ENCODE peak calls at places on chromosome 14, in seven cellular contexts. W is choroid plexus epithelial cell; M is A549; F is lung; O is body of pancreas; Y is CD8-positive, alpha-beta T cell; T is AG10803. I is an unnamed sample.
A peak's percentile ranks its signal among the peaks of the same experiment; 100 is the strongest.

GRCh38 chr14:98070521-98070920 is 1201.5 kb downstream of the BCL11B start:
- DNase-seq in W (no peak), T (no peak), Y (no peak), O (no peak), F (no peak), M (no peak), I (no peak)

GRCh38 chr14:94372021-94372605 is 16.3 kb downstream of the SERPINA1 start:
- DNase-seq in W (no peak), F (no peak), O (no peak), M (no peak), T (no peak), Y (no peak), I (no peak)

GRCh38 chr14:32702571-32702970 is 236.1 kb upstream of the NPAS3 start:
- DNase-seq in F (no peak), M (no peak), Y (no peak), O (peak; percentile 10), T (peak; percentile 40), W (no peak), I (peak; percentile 48)

GRCh38 chr14:104885031-104885972 is 20.2 kb downstream of the CEP170B start:
- DNase-seq in T (no peak), Y (peak; percentile 20), M (no peak), O (no peak), F (no peak), W (no peak), I (no peak)

GRCh38 chr14:68476212-68476964 is 316.5 kb downstream of the ZFP36L1 start:
- DNase-seq in M (no peak), W (peak; percentile 98), T (peak; percentile 99), Y (no peak), O (peak; percentile 85), F (no peak), I (no peak)

GRCh38 chr14:105152794-105153241 is 15.8 kb downstream of the JAG2 start:
- DNase-seq in O (no peak), W (no peak), F (no peak), T (no peak), M (no peak), Y (peak; percentile 10), I (no peak)

GRCh38 chr14:105529506-105530445 is 3.4 kb downstream of the TMEM121 start:
- DNase-seq in W (no peak), T (no peak), Y (peak; percentile 41), F (no peak), M (no peak), O (no peak), I (no peak)

GRCh38 chr14:21913759-21914158 is 240.1 kb upstream of the OR4E1 start:
- DNase-seq in W (peak; percentile 77), Y (peak; percentile 81), T (peak; percentile 28), F (peak; percentile 43), O (peak; percentile 70), M (peak; percentile 48), I (peak; percentile 82)

GRCh38 chr14:98692832-98693231 is 579.2 kb downstream of the BCL11B start:
- DNase-seq in W (no peak), T (no peak), Y (no peak), O (no peak), M (no peak), F (peak; percentile 4), I (no peak)

GRCh38 chr14:61584258-61584657 is 111.1 kb upstream of the HIF1A start:
- DNase-seq in W (peak; percentile 78), M (no peak), F (no peak), Y (no peak), O (no peak), T (peak; percentile 80), I (no peak)

GRCh38 chr14:38755036-38755435 is 348.0 kb downstream of the SEC23A start:
- DNase-seq in O (no peak), M (no peak), Y (no peak), W (no peak), T (peak; percentile 25), F (no peak), I (no peak)

GRCh38 chr14:87600236-87600635 is 392.7 kb downstream of the GALC start:
- DNase-seq in M (no peak), F (no peak), Y (no peak), O (no peak), T (no peak), W (no peak), I (no peak)

GRCh38 chr14:94771906-94772468 is 2.1 kb upstream of the GSC start:
- DNase-seq in F (no peak), T (no peak), W (no peak), O (no peak), M (no peak), Y (no peak), I (no peak)

GRCh38 chr14:105026033-105026785 is 5.3 kb upstream of the CDCA4 start:
- DNase-seq in F (no peak), T (peak; percentile 26), O (no peak), Y (no peak), W (peak; percentile 68), M (no peak), I (no peak)

GRCh38 chr14:73758392-73759182 is 44.4 kb upstream of the PNMA1 start:
- DNase-seq in W (peak; percentile 76), T (peak; percentile 44), M (peak; percentile 97), F (peak; percentile 68), Y (peak; percentile 83), O (peak; percentile 82), I (peak; percentile 56)

GRCh38 chr14:68094158-68094557 is 274.6 kb downstream of the RAD51B start:
- DNase-seq in M (no peak), Y (no peak), O (no peak), F (no peak), T (no peak), W (peak; percentile 31), I (no peak)

GRCh38 chr14:56297449-56297848 is 179.2 kb downstream of the PELI2 start:
- DNase-seq in Y (no peak), T (no peak), O (no peak), W (no peak), M (no peak), F (no peak), I (no peak)

GRCh38 chr14:76687611-76688372 is 73.5 kb upstream of the VASH1 start:
- DNase-seq in O (peak; percentile 79), Y (no peak), T (no peak), F (no peak), M (no peak), W (peak; percentile 30), I (no peak)

GRCh38 chr14:53537421-53538315 is 384.5 kb upstream of the DDHD1 start:
- DNase-seq in W (peak; percentile 2), Y (no peak), T (peak; percentile 45), O (no peak), F (no peak), M (no peak), I (no peak)

GRCh38 chr14:40911161-40911560 is 695.5 kb upstream of the LRFN5 start:
- DNase-seq in O (no peak), W (no peak), Y (no peak), F (no peak), M (no peak), T (no peak), I (no peak)

GRCh38 chr14:95021588-95021987 is 135.7 kb downstream of the DICER1 start:
- DNase-seq in T (no peak), F (no peak), O (no peak), Y (no peak), W (no peak), M (no peak), I (no peak)

GRCh38 chr14:79246200-79246599 is 965.1 kb downstream of the DIO2 start:
- DNase-seq in O (no peak), T (no peak), Y (no peak), F (no peak), W (no peak), M (no peak), I (no peak)

GRCh38 chr14:106490442-106490841 is 964.1 kb downstream of the TMEM121 start:
- DNase-seq in T (no peak), M (no peak), O (no peak), Y (no peak), F (no peak), W (no peak), I (no peak)

GRCh38 chr14:72679591-72680151 is 214.2 kb downstream of the DPF3 start:
- DNase-seq in F (no peak), M (no peak), O (no peak), W (no peak), T (no peak), Y (no peak), I (no peak)

GRCh38 chr14:29757711-29758233 is 169.9 kb downstream of the PRKD1 start:
- DNase-seq in M (no peak), T (no peak), W (no peak), Y (no peak), F (no peak), O (no peak), I (no peak)

GRCh38 chr14:58805057-58805456 is 167.3 kb downstream of the DACT1 start:
- DNase-seq in Y (no peak), M (no peak), W (no peak), T (peak; percentile 84), O (peak; percentile 7), F (no peak), I (no peak)

GRCh38 chr14:91875515-91876286 is 8.4 kb upstream of the TC2N start:
- DNase-seq in Y (no peak), W (no peak), F (no peak), M (no peak), T (no peak), O (peak; percentile 89), I (no peak)

GRCh38 chr14:91877376-91877775 is 10.0 kb upstream of the TC2N start:
- DNase-seq in W (no peak), Y (no peak), F (no peak), T (no peak), M (no peak), O (no peak), I (no peak)

GRCh38 chr14:91879196-91879595 is 11.9 kb upstream of the TC2N start:
- DNase-seq in O (no peak), M (no peak), T (peak; percentile 55), W (no peak), Y (no peak), F (no peak), I (no peak)

GRCh38 chr14:91878274-91878673 is 10.9 kb upstream of the TC2N start:
- DNase-seq in M (no peak), Y (no peak), T (no peak), W (no peak), O (no peak), F (no peak), I (no peak)

GRCh38 chr14:91876492-91876891 is 9.2 kb upstream of the TC2N start:
- DNase-seq in O (no peak), T (no peak), F (no peak), M (no peak), W (no peak), Y (no peak), I (no peak)
- TF ChIP-seq CTCF in O (no peak), T (no peak), F (no peak), M (no peak), W (peak; percentile 6), Y (no peak), I (no peak)

GRCh38 chr14:50530358-50530757 is 2.0 kb downstream of the MAP4K5 start:
- DNase-seq in Y (no peak), O (no peak), F (no peak), M (no peak), W (peak; percentile 51), T (peak; percentile 49), I (no peak)
- H3K4me3 ChIP-seq in Y (no peak overlapping the region), O (no peak overlapping the region), F (no peak overlapping the region), M (peak overlapping the region; percentile 83), W (peak overlapping the region; percentile 95), T (peak overlapping the region; percentile 75), I (no peak overlapping the region)

GRCh38 chr14:92690171-92691011 is 58.0 kb downstream of the LGMN start:
- DNase-seq in F (peak; percentile 46), T (peak; percentile 46), W (peak; percentile 83), M (peak; percentile 77), O (peak; percentile 72), Y (no peak), I (no peak)
- TF ChIP-seq CTCF in F (no peak), T (peak; percentile 50), W (peak; percentile 76), M (peak; percentile 52), O (peak; percentile 66), Y (no peak), I (peak; percentile 29)

GRCh38 chr14:74942608-74943007 is 12.8 kb downstream of the PGF start:
- DNase-seq in M (no peak), Y (no peak), F (no peak), W (no peak), T (no peak), O (no peak), I (no peak)
- H3K4me3 ChIP-seq in M (no peak overlapping the region), Y (peak overlapping the region; percentile 40), F (no peak overlapping the region), W (no peak overlapping the region), T (no peak overlapping the region), O (no peak overlapping the region), I (no peak overlapping the region)

I was measured in MM.1S.